ENCODE peak calls at places on chromosomes 5 and 9, in ten cellular contexts. One of them, this sample, is unnamed.

GRCh38 chr9:93223241-93224180 is 39.6 kb downstream of the WNK2 start:
- DNase-seq in NCI-H1105 treated with DMSO at 0.1 percent for 48 hours: peak; percentile 83
- DNase-seq in LoVo: peak; percentile 49
- DNase-seq in Right ventricle myocardium inferior: peak; percentile 63
- DNase-seq in tibial artery: no peak
- DNase-seq in A172: peak; percentile 86
- DNase-seq in H54: peak; percentile 92
- DNase-seq in HAP-1: no peak
- DNase-seq in NCI-H1092 treated with DMSO at 0.1 percent for 48 hours: peak; percentile 56
- DNase-seq in upper lobe of right lung: no peak
- DNase-seq in this sample: peak; percentile 24

GRCh38 chr5:111757582-111758283 is 739 bp upstream of the NREP start:
- DNase-seq in NCI-H1105 treated with DMSO at 0.1 percent for 48 hours: peak; percentile 77
- DNase-seq in LoVo: peak; percentile 72
- DNase-seq in Right ventricle myocardium inferior: peak; percentile 96
- DNase-seq in tibial artery: peak; percentile 88
- DNase-seq in A172: peak; percentile 76
- DNase-seq in H54: peak; percentile 53
- DNase-seq in HAP-1: peak; percentile 77
- DNase-seq in NCI-H1092 treated with DMSO at 0.1 percent for 48 hours: peak; percentile 87
- DNase-seq in upper lobe of right lung: peak; percentile 96
- DNase-seq in this sample: peak; percentile 83

GRCh38 chr5:140966293-140967225 is at the start of gene PCDHAC2:
- DNase-seq in NCI-H1105 treated with DMSO at 0.1 percent for 48 hours: peak; percentile 40
- DNase-seq in LoVo: peak; percentile 29
- DNase-seq in Right ventricle myocardium inferior: peak; percentile 67
- DNase-seq in tibial artery: peak; percentile 27
- DNase-seq in A172: peak; percentile 79
- DNase-seq in H54: peak; percentile 35
- DNase-seq in HAP-1: peak; percentile 53
- DNase-seq in NCI-H1092 treated with DMSO at 0.1 percent for 48 hours: peak; percentile 44
- DNase-seq in upper lobe of right lung: peak; percentile 87
- DNase-seq in this sample: peak; percentile 78

GRCh38 chr5:102762095-102762534 is 7.0 kb downstream of the PAM start:
- DNase-seq in NCI-H1105 treated with DMSO at 0.1 percent for 48 hours: no peak
- DNase-seq in LoVo: peak; percentile 50
- DNase-seq in Right ventricle myocardium inferior: no peak
- DNase-seq in tibial artery: no peak
- DNase-seq in A172: peak; percentile 40
- DNase-seq in H54: no peak
- DNase-seq in HAP-1: no peak
- DNase-seq in NCI-H1092 treated with DMSO at 0.1 percent for 48 hours: peak; percentile 28
- DNase-seq in upper lobe of right lung: no peak
- DNase-seq in this sample: peak; percentile 53

GRCh38 chr5:134958755-134959154 is 9.0 kb upstream of the CATSPER3 start:
- DNase-seq in NCI-H1105 treated with DMSO at 0.1 percent for 48 hours: no peak
- DNase-seq in LoVo: no peak
- DNase-seq in Right ventricle myocardium inferior: no peak
- DNase-seq in tibial artery: no peak
- DNase-seq in A172: no peak
- DNase-seq in H54: no peak
- DNase-seq in HAP-1: peak; percentile 31
- DNase-seq in NCI-H1092 treated with DMSO at 0.1 percent for 48 hours: no peak
- DNase-seq in upper lobe of right lung: no peak
- DNase-seq in this sample: no peak

GRCh38 chr9:81096667-81097066 is 592.7 kb downstream of the TLE1 start:
- DNase-seq in NCI-H1105 treated with DMSO at 0.1 percent for 48 hours: no peak
- DNase-seq in LoVo: no peak
- DNase-seq in Right ventricle myocardium inferior: no peak
- DNase-seq in tibial artery: no peak
- DNase-seq in A172: no peak
- DNase-seq in H54: no peak
- DNase-seq in HAP-1: no peak
- DNase-seq in NCI-H1092 treated with DMSO at 0.1 percent for 48 hours: no peak
- DNase-seq in upper lobe of right lung: no peak
- DNase-seq in this sample: no peak

GRCh38 chr9:91458905-91459304 is 35.3 kb upstream of the NFIL3 start:
- DNase-seq in NCI-H1105 treated with DMSO at 0.1 percent for 48 hours: no peak
- DNase-seq in LoVo: no peak
- DNase-seq in Right ventricle myocardium inferior: no peak
- DNase-seq in tibial artery: no peak
- DNase-seq in A172: no peak
- DNase-seq in H54: no peak
- DNase-seq in HAP-1: no peak
- DNase-seq in NCI-H1092 treated with DMSO at 0.1 percent for 48 hours: no peak
- DNase-seq in upper lobe of right lung: no peak
- DNase-seq in this sample: no peak

GRCh38 chr9:127112056-127112455 is 10.4 kb downstream of the ANGPTL2 start:
- DNase-seq in NCI-H1105 treated with DMSO at 0.1 percent for 48 hours: no peak
- DNase-seq in LoVo: no peak
- DNase-seq in Right ventricle myocardium inferior: peak; percentile 70
- DNase-seq in tibial artery: no peak
- DNase-seq in A172: no peak
- DNase-seq in H54: no peak
- DNase-seq in HAP-1: no peak
- DNase-seq in NCI-H1092 treated with DMSO at 0.1 percent for 48 hours: no peak
- DNase-seq in upper lobe of right lung: no peak
- DNase-seq in this sample: peak; percentile 75

GRCh38 chr9:110659891-110660541 is 8.6 kb upstream of the MUSK start:
- DNase-seq in NCI-H1105 treated with DMSO at 0.1 percent for 48 hours: no peak
- DNase-seq in LoVo: peak; percentile 7
- DNase-seq in Right ventricle myocardium inferior: no peak
- DNase-seq in tibial artery: no peak
- DNase-seq in A172: peak; percentile 83
- DNase-seq in H54: no peak
- DNase-seq in HAP-1: no peak
- DNase-seq in NCI-H1092 treated with DMSO at 0.1 percent for 48 hours: no peak
- DNase-seq in upper lobe of right lung: no peak
- DNase-seq in this sample: no peak

GRCh38 chr9:15999422-16000339 is 446.8 kb downstream of the CCDC171 start:
- DNase-seq in NCI-H1105 treated with DMSO at 0.1 percent for 48 hours: no peak
- DNase-seq in LoVo: peak; percentile 45
- DNase-seq in Right ventricle myocardium inferior: no peak
- DNase-seq in tibial artery: no peak
- DNase-seq in A172: peak; percentile 95
- DNase-seq in H54: peak; percentile 53
- DNase-seq in HAP-1: no peak
- DNase-seq in NCI-H1092 treated with DMSO at 0.1 percent for 48 hours: no peak
- DNase-seq in upper lobe of right lung: no peak
- DNase-seq in this sample: no peak

GRCh38 chr9:23541976-23542375 is 284.1 kb downstream of the ELAVL2 start:
- DNase-seq in NCI-H1105 treated with DMSO at 0.1 percent for 48 hours: no peak
- DNase-seq in LoVo: no peak
- DNase-seq in Right ventricle myocardium inferior: no peak
- DNase-seq in tibial artery: no peak
- DNase-seq in A172: no peak
- DNase-seq in H54: no peak
- DNase-seq in HAP-1: no peak
- DNase-seq in NCI-H1092 treated with DMSO at 0.1 percent for 48 hours: no peak
- DNase-seq in upper lobe of right lung: no peak
- DNase-seq in this sample: no peak

GRCh38 chr5:67462150-67462549 is 265.6 kb upstream of the CD180 start:
- DNase-seq in NCI-H1105 treated with DMSO at 0.1 percent for 48 hours: no peak
- DNase-seq in LoVo: no peak
- DNase-seq in Right ventricle myocardium inferior: no peak
- DNase-seq in tibial artery: no peak
- DNase-seq in A172: no peak
- DNase-seq in H54: no peak
- DNase-seq in HAP-1: no peak
- DNase-seq in NCI-H1092 treated with DMSO at 0.1 percent for 48 hours: no peak
- DNase-seq in upper lobe of right lung: no peak
- DNase-seq in this sample: no peak

GRCh38 chr5:91281409-91281808 is 101.7 kb downstream of the ARRDC3 start:
- DNase-seq in NCI-H1105 treated with DMSO at 0.1 percent for 48 hours: peak; percentile 42
- DNase-seq in LoVo: no peak
- DNase-seq in Right ventricle myocardium inferior: no peak
- DNase-seq in tibial artery: no peak
- DNase-seq in A172: peak; percentile 64
- DNase-seq in H54: no peak
- DNase-seq in HAP-1: no peak
- DNase-seq in NCI-H1092 treated with DMSO at 0.1 percent for 48 hours: no peak
- DNase-seq in upper lobe of right lung: no peak
- DNase-seq in this sample: no peak

GRCh38 chr9:134167530-134167931 is 3.2 kb upstream of the RNU6ATAC start:
- DNase-seq in NCI-H1105 treated with DMSO at 0.1 percent for 48 hours: no peak
- DNase-seq in LoVo: no peak
- DNase-seq in Right ventricle myocardium inferior: no peak
- DNase-seq in tibial artery: no peak
- DNase-seq in A172: peak; percentile 61
- DNase-seq in H54: peak; percentile 75
- DNase-seq in HAP-1: no peak
- DNase-seq in NCI-H1092 treated with DMSO at 0.1 percent for 48 hours: no peak
- DNase-seq in upper lobe of right lung: no peak
- DNase-seq in this sample: no peak

GRCh38 chr5:139638736-139639618 is 9.2 kb upstream of the CXXC5 start:
- DNase-seq in NCI-H1105 treated with DMSO at 0.1 percent for 48 hours: no peak
- DNase-seq in LoVo: no peak
- DNase-seq in Right ventricle myocardium inferior: peak; percentile 42
- DNase-seq in tibial artery: no peak
- DNase-seq in A172: no peak
- DNase-seq in H54: no peak
- DNase-seq in HAP-1: no peak
- DNase-seq in NCI-H1092 treated with DMSO at 0.1 percent for 48 hours: peak; percentile 42
- DNase-seq in upper lobe of right lung: no peak
- DNase-seq in this sample: no peak

GRCh38 chr5:102106599-102106998 is 189.5 kb downstream of the SLCO4C1 start:
- DNase-seq in NCI-H1105 treated with DMSO at 0.1 percent for 48 hours: no peak
- DNase-seq in LoVo: no peak
- DNase-seq in Right ventricle myocardium inferior: peak; percentile 42
- DNase-seq in tibial artery: no peak
- DNase-seq in A172: no peak
- DNase-seq in H54: no peak
- DNase-seq in HAP-1: no peak
- DNase-seq in NCI-H1092 treated with DMSO at 0.1 percent for 48 hours: no peak
- DNase-seq in upper lobe of right lung: no peak
- DNase-seq in this sample: no peak

GRCh38 chr5:67536892-67537291 is 340.3 kb upstream of the CD180 start:
- DNase-seq in NCI-H1105 treated with DMSO at 0.1 percent for 48 hours: no peak
- DNase-seq in LoVo: no peak
- DNase-seq in Right ventricle myocardium inferior: no peak
- DNase-seq in tibial artery: no peak
- DNase-seq in A172: no peak
- DNase-seq in H54: no peak
- DNase-seq in HAP-1: no peak
- DNase-seq in NCI-H1092 treated with DMSO at 0.1 percent for 48 hours: no peak
- DNase-seq in upper lobe of right lung: no peak
- DNase-seq in this sample: no peak

GRCh38 chr5:80093796-80094195 is 58.6 kb downstream of the THBS4 start:
- DNase-seq in NCI-H1105 treated with DMSO at 0.1 percent for 48 hours: no peak
- DNase-seq in LoVo: peak; percentile 28
- DNase-seq in Right ventricle myocardium inferior: no peak
- DNase-seq in tibial artery: no peak
- DNase-seq in A172: no peak
- DNase-seq in H54: no peak
- DNase-seq in HAP-1: no peak
- DNase-seq in NCI-H1092 treated with DMSO at 0.1 percent for 48 hours: no peak
- DNase-seq in upper lobe of right lung: no peak
- DNase-seq in this sample: no peak

GRCh38 chr5:174510771-174511453 is 213.5 kb upstream of the MSX2 start:
- DNase-seq in NCI-H1105 treated with DMSO at 0.1 percent for 48 hours: no peak
- DNase-seq in LoVo: no peak
- DNase-seq in Right ventricle myocardium inferior: no peak
- DNase-seq in tibial artery: no peak
- DNase-seq in A172: no peak
- DNase-seq in H54: no peak
- DNase-seq in HAP-1: no peak
- DNase-seq in NCI-H1092 treated with DMSO at 0.1 percent for 48 hours: no peak
- DNase-seq in upper lobe of right lung: no peak
- DNase-seq in this sample: no peak

GRCh38 chr5:107456281-107456715 is 214.4 kb downstream of the EFNA5 start:
- DNase-seq in NCI-H1105 treated with DMSO at 0.1 percent for 48 hours: peak; percentile 82
- DNase-seq in LoVo: no peak
- DNase-seq in Right ventricle myocardium inferior: no peak
- DNase-seq in tibial artery: no peak
- DNase-seq in A172: no peak
- DNase-seq in H54: no peak
- DNase-seq in HAP-1: no peak
- DNase-seq in NCI-H1092 treated with DMSO at 0.1 percent for 48 hours: no peak
- DNase-seq in upper lobe of right lung: no peak
- DNase-seq in this sample: peak; percentile 33

GRCh38 chr5:83914662-83915418 is 194.2 kb upstream of the HAPLN1 start:
- DNase-seq in NCI-H1105 treated with DMSO at 0.1 percent for 48 hours: no peak
- DNase-seq in LoVo: no peak
- DNase-seq in Right ventricle myocardium inferior: no peak
- DNase-seq in tibial artery: no peak
- DNase-seq in A172: no peak
- DNase-seq in H54: no peak
- DNase-seq in HAP-1: no peak
- DNase-seq in NCI-H1092 treated with DMSO at 0.1 percent for 48 hours: no peak
- DNase-seq in upper lobe of right lung: no peak
- DNase-seq in this sample: no peak

GRCh38 chr9:90966475-90967150 is 165.0 kb downstream of the SYK start:
- DNase-seq in NCI-H1105 treated with DMSO at 0.1 percent for 48 hours: no peak
- DNase-seq in LoVo: no peak
- DNase-seq in Right ventricle myocardium inferior: no peak
- DNase-seq in tibial artery: no peak
- DNase-seq in A172: peak; percentile 45
- DNase-seq in H54: no peak
- DNase-seq in HAP-1: no peak
- DNase-seq in NCI-H1092 treated with DMSO at 0.1 percent for 48 hours: no peak
- DNase-seq in upper lobe of right lung: no peak
- DNase-seq in this sample: no peak

GRCh38 chr5:5221731-5222130 is 81.6 kb downstream of the ADAMTS16 start:
- DNase-seq in NCI-H1105 treated with DMSO at 0.1 percent for 48 hours: no peak
- DNase-seq in LoVo: no peak
- DNase-seq in Right ventricle myocardium inferior: no peak
- DNase-seq in tibial artery: no peak
- DNase-seq in A172: peak; percentile 78
- DNase-seq in H54: peak; percentile 12
- DNase-seq in HAP-1: no peak
- DNase-seq in NCI-H1092 treated with DMSO at 0.1 percent for 48 hours: no peak
- DNase-seq in upper lobe of right lung: no peak
- DNase-seq in this sample: no peak

GRCh38 chr9:17719053-17719452 is 140.2 kb downstream of the SH3GL2 start:
- DNase-seq in NCI-H1105 treated with DMSO at 0.1 percent for 48 hours: no peak
- DNase-seq in LoVo: no peak
- DNase-seq in Right ventricle myocardium inferior: no peak
- DNase-seq in tibial artery: no peak
- DNase-seq in A172: no peak
- DNase-seq in H54: no peak
- DNase-seq in HAP-1: no peak
- DNase-seq in NCI-H1092 treated with DMSO at 0.1 percent for 48 hours: no peak
- DNase-seq in upper lobe of right lung: no peak
- DNase-seq in this sample: no peak

GRCh38 chr5:56037531-56038010 is 42.8 kb upstream of the IL6ST start:
- DNase-seq in NCI-H1105 treated with DMSO at 0.1 percent for 48 hours: no peak
- DNase-seq in LoVo: no peak
- DNase-seq in Right ventricle myocardium inferior: no peak
- DNase-seq in tibial artery: peak; percentile 21
- DNase-seq in A172: no peak
- DNase-seq in H54: no peak
- DNase-seq in HAP-1: no peak
- DNase-seq in NCI-H1092 treated with DMSO at 0.1 percent for 48 hours: no peak
- DNase-seq in upper lobe of right lung: no peak
- DNase-seq in this sample: no peak

GRCh38 chr5:145568581-145568980 is 266.6 kb downstream of the PRELID2 start:
- DNase-seq in NCI-H1105 treated with DMSO at 0.1 percent for 48 hours: no peak
- DNase-seq in LoVo: no peak
- DNase-seq in Right ventricle myocardium inferior: no peak
- DNase-seq in tibial artery: no peak
- DNase-seq in A172: peak; percentile 11
- DNase-seq in H54: no peak
- DNase-seq in HAP-1: no peak
- DNase-seq in NCI-H1092 treated with DMSO at 0.1 percent for 48 hours: no peak
- DNase-seq in upper lobe of right lung: no peak
- DNase-seq in this sample: peak; percentile 24

GRCh38 chr5:143245929-143246561 is 157.4 kb downstream of the NR3C1 start:
- DNase-seq in NCI-H1105 treated with DMSO at 0.1 percent for 48 hours: no peak
- DNase-seq in LoVo: peak; percentile 81
- DNase-seq in Right ventricle myocardium inferior: no peak
- DNase-seq in tibial artery: no peak
- DNase-seq in A172: peak; percentile 99
- DNase-seq in H54: peak; percentile 68
- DNase-seq in HAP-1: no peak
- DNase-seq in NCI-H1092 treated with DMSO at 0.1 percent for 48 hours: peak; percentile 40
- DNase-seq in upper lobe of right lung: no peak
- DNase-seq in this sample: no peak

GRCh38 chr5:96616801-96617200 is 45.4 kb upstream of the CAST start:
- DNase-seq in NCI-H1105 treated with DMSO at 0.1 percent for 48 hours: no peak
- DNase-seq in LoVo: peak; percentile 37
- DNase-seq in Right ventricle myocardium inferior: no peak
- DNase-seq in tibial artery: no peak
- DNase-seq in A172: no peak
- DNase-seq in H54: no peak
- DNase-seq in HAP-1: no peak
- DNase-seq in NCI-H1092 treated with DMSO at 0.1 percent for 48 hours: no peak
- DNase-seq in upper lobe of right lung: no peak
- DNase-seq in this sample: no peak

This sample was measured in NCI-H345.